ENCODE peak calls at places on chromosomes 5 and 9, in seven cellular contexts. One of them, this sample, is unnamed.

GRCh38 chr5:143605403-143606005 is 202.0 kb upstream of the NR3C1 start:
- DNase-seq in IMR-90: peak
- DNase-seq in neuronal stem cell: no peak
- DNase-seq in H9: no peak
- DNase-seq in mesendoderm: no peak
- DNase-seq in H1: no peak
- DNase-seq in mesenchymal stem cell: peak
- DNase-seq in this sample: peak

GRCh38 chr5:96492654-96493053 is 59.6 kb upstream of the PCSK1 start:
- DNase-seq in IMR-90: no peak
- DNase-seq in neuronal stem cell: no peak
- DNase-seq in H9: no peak
- DNase-seq in mesendoderm: no peak
- DNase-seq in H1: no peak
- DNase-seq in mesenchymal stem cell: no peak
- DNase-seq in this sample: no peak

GRCh38 chr9:6997330-6997729 is 239.6 kb downstream of the KDM4C start:
- DNase-seq in IMR-90: peak
- DNase-seq in neuronal stem cell: no peak
- DNase-seq in H9: no peak
- DNase-seq in mesendoderm: no peak
- DNase-seq in H1: no peak
- DNase-seq in mesenchymal stem cell: no peak
- DNase-seq in this sample: no peak

GRCh38 chr5:80704221-80704620 is 49.4 kb upstream of the DHFR start:
- DNase-seq in IMR-90: no peak
- DNase-seq in neuronal stem cell: no peak
- DNase-seq in H9: no peak
- DNase-seq in mesendoderm: peak
- DNase-seq in H1: no peak
- DNase-seq in mesenchymal stem cell: no peak
- DNase-seq in this sample: no peak

GRCh38 chr9:123615381-123615780 is 259.4 kb downstream of the CRB2 start:
- DNase-seq in IMR-90: no peak
- DNase-seq in neuronal stem cell: no peak
- DNase-seq in H9: no peak
- DNase-seq in mesendoderm: peak
- DNase-seq in H1: no peak
- DNase-seq in mesenchymal stem cell: no peak
- DNase-seq in this sample: no peak

GRCh38 chr9:78365979-78366697 is 69.2 kb downstream of the PSAT1 start:
- DNase-seq in IMR-90: peak
- DNase-seq in neuronal stem cell: no peak
- DNase-seq in H9: no peak
- DNase-seq in mesendoderm: no peak
- DNase-seq in H1: no peak
- DNase-seq in mesenchymal stem cell: peak
- DNase-seq in this sample: no peak

GRCh38 chr9:94164756-94165549 is 80.7 kb downstream of the PTPDC1 start:
- DNase-seq in IMR-90: no peak
- DNase-seq in neuronal stem cell: no peak
- DNase-seq in H9: no peak
- DNase-seq in mesendoderm: no peak
- DNase-seq in H1: no peak
- DNase-seq in mesenchymal stem cell: no peak
- DNase-seq in this sample: no peak

GRCh38 chr5:177403194-177403825 is 2.8 kb upstream of the PFN3 start:
- DNase-seq in IMR-90: peak
- DNase-seq in neuronal stem cell: peak
- DNase-seq in H9: peak
- DNase-seq in mesendoderm: peak
- DNase-seq in H1: no peak
- DNase-seq in mesenchymal stem cell: peak
- DNase-seq in this sample: peak

GRCh38 chr5:153953411-153953810 is 85.3 kb downstream of the FAM114A2 start:
- DNase-seq in IMR-90: no peak
- DNase-seq in neuronal stem cell: no peak
- DNase-seq in H9: no peak
- DNase-seq in mesendoderm: no peak
- DNase-seq in H1: no peak
- DNase-seq in mesenchymal stem cell: no peak
- DNase-seq in this sample: no peak

GRCh38 chr9:6759114-6759977 is 1.6 kb downstream of the KDM4C start:
- DNase-seq in IMR-90: peak
- DNase-seq in neuronal stem cell: no peak
- DNase-seq in H9: no peak
- DNase-seq in mesendoderm: no peak
- DNase-seq in H1: no peak
- DNase-seq in mesenchymal stem cell: peak
- DNase-seq in this sample: peak

GRCh38 chr5:103693485-103693884 is 130.9 kb upstream of the NUDT12 start:
- DNase-seq in IMR-90: no peak
- DNase-seq in neuronal stem cell: no peak
- DNase-seq in H9: no peak
- DNase-seq in mesendoderm: peak
- DNase-seq in H1: no peak
- DNase-seq in mesenchymal stem cell: no peak
- DNase-seq in this sample: no peak

GRCh38 chr5:74316064-74316586 is 324.4 kb downstream of the ENC1 start:
- DNase-seq in IMR-90: peak
- DNase-seq in neuronal stem cell: no peak
- DNase-seq in H9: peak
- DNase-seq in mesendoderm: peak
- DNase-seq in H1: peak
- DNase-seq in mesenchymal stem cell: peak
- DNase-seq in this sample: peak

GRCh38 chr5:82331557-82331956 is 53.4 kb upstream of the RPS23 start:
- DNase-seq in IMR-90: no peak
- DNase-seq in neuronal stem cell: no peak
- DNase-seq in H9: no peak
- DNase-seq in mesendoderm: no peak
- DNase-seq in H1: no peak
- DNase-seq in mesenchymal stem cell: no peak
- DNase-seq in this sample: no peak

GRCh38 chr5:82329393-82329792 is 51.2 kb upstream of the RPS23 start:
- DNase-seq in IMR-90: no peak
- DNase-seq in neuronal stem cell: no peak
- DNase-seq in H9: no peak
- DNase-seq in mesendoderm: no peak
- DNase-seq in H1: no peak
- DNase-seq in mesenchymal stem cell: no peak
- DNase-seq in this sample: no peak

GRCh38 chr5:82330506-82330905 is 52.4 kb upstream of the RPS23 start:
- DNase-seq in IMR-90: no peak
- DNase-seq in neuronal stem cell: no peak
- DNase-seq in H9: no peak
- DNase-seq in mesendoderm: no peak
- DNase-seq in H1: no peak
- DNase-seq in mesenchymal stem cell: no peak
- DNase-seq in this sample: no peak

GRCh38 chr5:82332064-82332855 is 54.1 kb upstream of the RPS23 start:
- DNase-seq in IMR-90: no peak
- DNase-seq in neuronal stem cell: no peak
- DNase-seq in H9: no peak
- DNase-seq in mesendoderm: no peak
- DNase-seq in H1: no peak
- DNase-seq in mesenchymal stem cell: peak
- DNase-seq in this sample: no peak

DNA sequence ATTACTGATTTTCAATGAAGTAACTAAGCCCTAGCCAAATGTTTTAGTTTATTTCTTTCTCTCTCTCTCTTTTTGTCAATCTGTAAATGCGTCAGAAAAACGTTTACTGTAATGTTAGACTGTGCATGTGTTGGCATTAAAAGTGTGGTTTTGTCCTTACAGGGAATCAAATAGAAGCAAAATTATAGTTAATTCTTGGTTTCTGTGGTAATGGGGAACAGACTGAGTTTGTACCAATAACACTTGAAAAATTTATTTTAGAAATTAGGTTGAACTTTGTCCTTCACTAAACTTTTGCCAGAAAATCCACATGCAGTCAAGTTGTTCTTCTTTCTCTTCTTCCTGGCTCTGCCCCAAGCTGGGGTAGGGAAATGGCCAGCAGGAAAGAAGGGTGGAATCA is 52.8 kb upstream of the RPS23 start:
- DNase-seq in IMR-90: no peak
- DNase-seq in neuronal stem cell: no peak
- DNase-seq in H9: no peak
- DNase-seq in mesendoderm: no peak
- DNase-seq in H1: no peak
- DNase-seq in mesenchymal stem cell: no peak
- DNase-seq in this sample: no peak
- H3K18ac ChIP-seq in IMR-90: peak
- H3K18ac ChIP-seq in neuronal stem cell: no peak
- H3K18ac ChIP-seq in H9: no peak
- H3K18ac ChIP-seq in mesendoderm: peak
- H3K18ac ChIP-seq in H1: no peak
- H3K18ac ChIP-seq in mesenchymal stem cell: peak
- H3K18ac ChIP-seq in this sample: no peak

DNA sequence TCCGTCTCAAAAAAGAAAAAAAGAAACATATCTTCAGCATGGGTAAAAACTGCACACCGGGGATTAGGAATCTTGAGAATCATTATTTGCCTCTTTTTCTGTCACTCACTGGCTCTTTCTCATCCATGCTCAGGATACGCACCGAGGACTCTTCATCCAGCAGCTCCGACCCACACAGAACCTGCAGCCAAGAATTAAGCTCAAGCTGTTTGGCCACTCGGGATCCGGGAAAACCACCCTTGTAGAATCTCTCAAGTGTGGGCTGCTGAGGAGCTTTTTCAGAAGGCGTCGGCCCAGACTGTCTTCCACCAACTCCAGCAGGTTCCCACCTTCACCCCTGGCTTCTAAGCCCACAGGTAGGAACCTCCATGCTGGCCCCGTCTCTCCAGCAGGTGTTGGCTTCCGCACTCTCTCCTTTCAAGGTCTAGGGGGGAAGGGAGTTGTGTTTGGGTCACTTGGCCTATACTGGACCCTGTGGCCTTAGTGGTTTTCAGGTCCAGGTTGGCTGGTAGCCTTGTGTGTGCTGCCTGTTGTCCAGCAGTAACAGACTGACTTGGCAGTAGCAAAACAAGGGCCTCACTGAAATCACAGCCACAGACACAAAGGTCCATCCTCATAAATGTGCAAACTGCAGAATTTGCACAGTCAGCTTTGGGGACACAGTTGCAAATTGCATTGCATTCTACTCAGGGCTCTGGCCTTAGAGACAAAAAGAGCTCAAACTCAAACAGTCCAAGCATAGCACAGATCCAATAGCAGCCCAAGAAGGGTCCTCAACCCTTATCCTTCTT is 44.5 kb upstream of the CTSL start:
- DNase-seq in IMR-90: no peak
- DNase-seq in neuronal stem cell: no peak
- DNase-seq in H9: no peak
- DNase-seq in mesendoderm: no peak
- DNase-seq in H1: no peak
- DNase-seq in mesenchymal stem cell: no peak
- DNase-seq in this sample: no peak
- H3K18ac ChIP-seq in IMR-90: no peak
- H3K18ac ChIP-seq in neuronal stem cell: no peak
- H3K18ac ChIP-seq in H9: no peak
- H3K18ac ChIP-seq in mesendoderm: no peak
- H3K18ac ChIP-seq in H1: no peak
- H3K18ac ChIP-seq in mesenchymal stem cell: no peak
- H3K18ac ChIP-seq in this sample: no peak

DNA sequence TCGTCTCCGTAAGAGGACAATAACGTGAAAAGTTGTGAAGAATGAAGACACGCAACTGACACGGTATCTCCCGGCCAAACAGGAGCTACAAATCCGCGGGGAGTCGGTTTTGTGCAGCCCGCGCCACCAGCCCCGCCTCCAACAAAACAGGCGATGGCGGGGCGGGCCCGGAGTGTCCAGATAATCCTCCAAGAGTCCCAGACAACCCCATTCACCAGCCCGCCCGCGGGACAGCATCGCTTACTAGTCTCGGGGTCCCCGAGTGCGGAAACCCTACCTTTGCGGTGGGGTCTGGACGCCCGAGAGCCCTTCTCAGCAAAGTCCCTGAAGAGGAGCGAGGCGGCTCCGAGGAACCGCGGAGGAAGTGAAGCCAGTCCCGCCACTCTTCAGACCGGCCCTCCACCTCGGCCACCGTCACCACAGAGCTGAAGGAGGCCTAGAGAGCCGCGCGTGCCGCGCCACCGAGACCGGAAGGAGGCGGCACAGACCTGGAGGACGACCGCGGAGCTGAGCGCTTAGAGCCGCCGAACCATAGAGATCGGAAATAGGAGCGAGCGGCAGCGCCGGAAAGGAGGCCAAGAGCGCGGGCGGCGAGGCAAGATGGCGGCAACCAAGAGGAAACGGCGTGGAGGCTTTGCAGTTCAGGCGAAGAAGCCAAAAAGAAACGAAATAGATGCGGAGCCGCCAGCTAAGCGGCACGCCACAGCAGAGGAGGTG is at the start of the genes BRIX1 and RAD1:
- DNase-seq in IMR-90: peak
- DNase-seq in neuronal stem cell: peak
- DNase-seq in H9: peak
- DNase-seq in mesendoderm: peak
- DNase-seq in H1: peak
- DNase-seq in mesenchymal stem cell: peak
- DNase-seq in this sample: peak
- H3K18ac ChIP-seq in IMR-90: peak
- H3K18ac ChIP-seq in neuronal stem cell: peak
- H3K18ac ChIP-seq in H9: peak
- H3K18ac ChIP-seq in mesendoderm: peak
- H3K18ac ChIP-seq in H1: peak
- H3K18ac ChIP-seq in mesenchymal stem cell: peak
- H3K18ac ChIP-seq in this sample: peak

DNA sequence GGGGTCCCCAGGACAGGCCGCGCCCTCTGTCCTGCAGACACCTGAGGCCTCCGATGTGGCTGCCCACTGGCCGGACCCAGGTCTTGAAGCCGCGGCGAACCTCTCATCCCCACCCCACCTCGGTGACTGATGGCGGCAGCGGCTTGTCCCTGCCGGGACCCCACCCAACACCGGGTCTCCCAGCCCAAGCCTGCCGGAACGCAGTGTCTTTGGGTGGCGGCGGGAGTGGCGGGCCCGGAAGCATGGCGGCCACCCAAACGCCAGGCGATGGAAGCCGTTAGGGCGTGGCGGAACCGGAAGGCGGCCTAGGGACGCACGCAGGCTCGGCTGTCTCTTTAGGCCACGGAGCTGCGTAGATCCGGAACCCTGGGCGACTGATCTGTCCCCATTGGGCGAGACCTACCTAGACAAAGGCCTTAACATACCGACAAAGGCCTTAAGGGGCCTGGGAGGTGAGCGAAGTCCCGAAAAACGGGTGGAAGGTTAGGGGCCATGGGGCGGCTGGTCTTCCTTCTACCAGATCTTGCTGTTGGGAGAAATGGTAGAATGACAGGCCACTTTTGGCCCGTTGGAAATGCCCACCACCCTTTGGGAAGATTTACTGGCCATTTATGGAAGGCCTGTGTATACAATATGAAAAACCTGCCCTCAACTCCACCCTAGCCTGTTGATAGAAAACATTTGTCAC is 94.6 kb upstream of the SMC2 start:
- DNase-seq in IMR-90: no peak
- DNase-seq in neuronal stem cell: no peak
- DNase-seq in H9: no peak
- DNase-seq in mesendoderm: no peak
- DNase-seq in H1: no peak
- DNase-seq in mesenchymal stem cell: no peak
- DNase-seq in this sample: no peak
- H3K18ac ChIP-seq in IMR-90: no peak
- H3K18ac ChIP-seq in neuronal stem cell: no peak
- H3K18ac ChIP-seq in H9: no peak
- H3K18ac ChIP-seq in mesendoderm: no peak
- H3K18ac ChIP-seq in H1: no peak
- H3K18ac ChIP-seq in mesenchymal stem cell: no peak
- H3K18ac ChIP-seq in this sample: no peak